ENCODE peak calls at places on chromosomes 11 and 22, in five cellular contexts. X, O, T, M and G are unnamed samples.

GRCh38 chr22:45007247-45007945 is 2.4 kb downstream of the PHF21B start:
- DNase-seq in O (no peak), X (peak; percentile 99), M (peak; percentile 19), T (no peak), G (peak; percentile 59)

GRCh38 chr22:19942071-19942885 is 660 bp upstream of the TXNRD2 start:
- DNase-seq in T (no peak), X (peak; percentile 37), O (no peak), M (peak; percentile 77), G (no peak)

GRCh38 chr22:45330548-45330947 is 20.8 kb downstream of the FAM118A start:
- DNase-seq in X (no peak), O (no peak), T (no peak), M (no peak), G (no peak)

GRCh38 chr11:32176223-32176811 is 85.4 kb downstream of the RCN1 start:
- DNase-seq in M (peak; percentile 79), O (peak; percentile 53), X (peak; percentile 76), T (peak; percentile 46), G (peak; percentile 65)

GRCh38 chr11:2207773-2208621 is 36.4 kb upstream of the TH start:
- DNase-seq in O (no peak), T (peak; percentile 8), X (no peak), M (no peak), G (no peak)

GRCh38 chr11:13278620-13279486 is 1.3 kb downstream of the BMAL1 start:
- DNase-seq in T (peak; percentile 18), O (no peak), X (peak; percentile 68), M (no peak), G (no peak)

GRCh38 chr11:126186708-126187481 is 24.6 kb downstream of the RPUSD4 start:
- DNase-seq in T (no peak), M (no peak), X (peak; percentile 85), O (no peak), G (no peak)

GRCh38 chr22:49790912-49791311 is 36.8 kb downstream of the BRD1 start:
- DNase-seq in T (no peak), M (no peak), X (no peak), O (no peak), G (no peak)

GRCh38 chr22:46748948-46749681 is 11.1 kb upstream of the CERK start:
- DNase-seq in M (peak; percentile 78), T (no peak), O (no peak), X (no peak), G (no peak)

GRCh38 chr22:19663286-19663815 is 51.0 kb upstream of the SEPTIN5 start:
- DNase-seq in T (peak; percentile 80), O (no peak), X (no peak), M (peak; percentile 84), G (no peak)